ENCODE peak calls at places on chromosomes 16 and 17, in ten cellular contexts. Q, P, B, M, T, I, A, W, E and H are unnamed samples.

GRCh38 chr17:65027305-65027704 is 29.2 kb downstream of the GNA13 start:
- DNase-seq in Q (no peak), P (no peak), B (peak), M (peak), T (no peak), I (no peak), A (peak), W (no peak), E (no peak), H (no peak)

GRCh38 chr16:79792952-79793351 is 192.4 kb upstream of the MAF start:
- DNase-seq in Q (no peak), P (peak), B (no peak), M (no peak), T (no peak), I (no peak), A (no peak), W (no peak), E (no peak), H (no peak)

GRCh38 chr16:55120408-55120807 is 189.7 kb downstream of the IRX5 start:
- DNase-seq in Q (no peak), P (no peak), B (no peak), M (no peak), T (no peak), I (no peak), A (no peak), W (peak), E (no peak), H (no peak)

GRCh38 chr17:56810846-56811775 is 22.6 kb downstream of the C17orf67 start:
- DNase-seq in Q (no peak), P (no peak), B (no peak), M (no peak), T (no peak), I (no peak), A (no peak), W (no peak), E (no peak), H (no peak)

GRCh38 chr17:41666336-41666680 is 22.4 kb upstream of the EIF1 start:
- DNase-seq in Q (peak), P (no peak), B (peak), M (peak), T (no peak), I (peak), A (no peak), W (no peak), E (no peak), H (peak)

GRCh38 chr16:24493859-24494258 is 45.5 kb upstream of the RBBP6 start:
- DNase-seq in Q (no peak), P (no peak), B (no peak), M (no peak), T (no peak), I (no peak), A (no peak), W (no peak), E (no peak), H (peak)

GRCh38 chr16:12096162-12096781 is 119.7 kb downstream of the SNX29 start:
- DNase-seq in Q (no peak), P (no peak), B (peak), M (no peak), T (no peak), I (no peak), A (no peak), W (no peak), E (no peak), H (peak)

GRCh38 chr17:50326831-50327364 is 19.0 kb upstream of the XYLT2 start:
- DNase-seq in Q (no peak), P (no peak), B (no peak), M (no peak), T (no peak), I (no peak), A (no peak), W (no peak), E (no peak), H (no peak)

GRCh38 chr17:64297467-64298088 is 34.5 kb upstream of the TEX2 start:
- DNase-seq in Q (no peak), P (no peak), B (no peak), M (no peak), T (no peak), I (no peak), A (no peak), W (no peak), E (no peak), H (no peak)

GRCh38 chr17:48429638-48430586 is at the start of gene SKAP1:
- DNase-seq in Q (peak), P (no peak), B (no peak), M (peak), T (no peak), I (peak), A (no peak), W (no peak), E (peak), H (peak)

GRCh38 chr17:78256705-78257559 is 25.5 kb downstream of the TMEM235 start:
- DNase-seq in Q (no peak), P (no peak), B (no peak), M (no peak), T (no peak), I (no peak), A (no peak), W (no peak), E (no peak), H (peak)

GRCh38 chr16:24980077-24980793 is 34.9 kb downstream of the ARHGAP17 start:
- DNase-seq in Q (no peak), P (no peak), B (peak), M (peak), T (no peak), I (no peak), A (no peak), W (no peak), E (no peak), H (no peak)

GRCh38 chr17:58371300-58371950 is 19.4 kb upstream of the SUPT4H1 start:
- DNase-seq in Q (no peak), P (no peak), B (no peak), M (no peak), T (no peak), I (no peak), A (no peak), W (no peak), E (no peak), H (no peak)

GRCh38 chr17:38332735-38333134 is 11.0 kb downstream of the GPR179 start:
- DNase-seq in Q (no peak), P (no peak), B (no peak), M (no peak), T (no peak), I (no peak), A (no peak), W (no peak), E (no peak), H (no peak)

GRCh38 chr17:40510328-40510648 is 8.9 kb upstream of the TNS4 start:
- DNase-seq in Q (no peak), P (no peak), B (peak), M (peak), T (no peak), I (no peak), A (no peak), W (peak), E (no peak), H (peak)

GRCh38 chr16:88924834-88925539 is 52.0 kb downstream of the CBFA2T3 start:
- DNase-seq in Q (no peak), P (no peak), B (peak), M (peak), T (no peak), I (peak), A (no peak), W (no peak), E (no peak), H (no peak)

GRCh38 chr17:82116246-82116645 is 18.2 kb upstream of the FASN start:
- DNase-seq in Q (no peak), P (no peak), B (no peak), M (no peak), T (no peak), I (no peak), A (no peak), W (no peak), E (no peak), H (no peak)

GRCh38 chr17:75827291-75828050 is 16.7 kb downstream of the UNC13D start:
- DNase-seq in Q (peak), P (peak), B (peak), M (peak), T (peak), I (peak), A (peak), W (peak), E (peak), H (no peak)

GRCh38 chr16:23181506-23181905 is 1.0 kb upstream of the SCNN1G start:
- DNase-seq in Q (no peak), P (no peak), B (no peak), M (no peak), T (no peak), I (no peak), A (no peak), W (no peak), E (no peak), H (no peak)

GRCh38 chr17:343211-343610 is 9.4 kb downstream of the RPH3AL start:
- DNase-seq in Q (no peak), P (no peak), B (no peak), M (no peak), T (no peak), I (no peak), A (no peak), W (no peak), E (no peak), H (peak)

GRCh38 chr16:724188-725040 is 1.8 kb downstream of the CCDC78 start:
- DNase-seq in Q (no peak), P (no peak), B (no peak), M (peak), T (no peak), I (no peak), A (no peak), W (no peak), E (no peak), H (no peak)

GRCh38 chr17:18259621-18260331 is 686 bp upstream of the MIEF2 start:
- DNase-seq in Q (no peak), P (no peak), B (peak), M (no peak), T (no peak), I (no peak), A (no peak), W (no peak), E (no peak), H (no peak)

DNA sequence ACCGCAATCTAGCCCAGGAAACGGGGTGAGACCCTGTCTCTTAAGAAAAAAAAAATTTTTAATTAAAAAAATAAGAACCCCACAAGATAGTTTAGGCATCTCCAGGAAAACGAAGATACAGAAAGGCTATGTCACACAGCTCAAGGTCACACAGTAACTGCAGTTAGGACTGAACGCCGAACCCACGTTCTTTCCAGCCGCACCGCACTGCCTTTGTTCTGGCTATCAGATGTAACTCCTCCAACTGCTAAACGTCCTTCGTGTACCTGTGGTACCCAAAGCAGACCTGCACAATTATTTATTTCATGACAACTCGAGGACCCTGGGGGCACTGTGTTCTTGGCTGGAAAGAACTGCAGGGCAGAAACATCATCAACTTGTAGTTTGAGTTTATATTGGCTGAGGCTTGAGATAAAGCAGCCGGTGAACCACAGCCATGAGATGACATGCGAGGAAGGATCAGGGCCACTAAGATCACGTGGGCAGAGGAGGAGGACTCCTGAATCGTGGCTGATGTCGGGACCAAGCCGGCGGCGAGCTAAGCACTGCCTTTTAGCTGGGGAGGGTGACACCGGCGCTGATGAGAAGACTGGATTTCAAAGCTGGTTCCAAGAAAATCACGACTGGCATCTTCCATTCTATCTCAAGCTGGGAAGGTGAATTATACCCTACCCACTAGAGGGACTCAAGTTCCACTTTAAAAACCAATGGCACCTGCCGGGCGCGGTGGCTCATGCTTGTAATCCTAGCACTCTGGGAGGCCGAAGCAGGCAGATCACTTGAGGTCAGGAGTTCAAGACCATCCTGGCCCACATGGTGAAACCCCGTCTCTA is 20.7 kb upstream of the MNT start:
- DNase-seq in Q (no peak), P (peak), B (no peak), M (no peak), T (no peak), I (no peak), A (no peak), W (no peak), E (no peak), H (no peak)
- TF ChIP-seq CTCF in Q (no peak), P (no peak), B (peak), M (no peak), T (peak), I (no peak), A (peak), W (no peak), E (no peak), H (no peak)

DNA sequence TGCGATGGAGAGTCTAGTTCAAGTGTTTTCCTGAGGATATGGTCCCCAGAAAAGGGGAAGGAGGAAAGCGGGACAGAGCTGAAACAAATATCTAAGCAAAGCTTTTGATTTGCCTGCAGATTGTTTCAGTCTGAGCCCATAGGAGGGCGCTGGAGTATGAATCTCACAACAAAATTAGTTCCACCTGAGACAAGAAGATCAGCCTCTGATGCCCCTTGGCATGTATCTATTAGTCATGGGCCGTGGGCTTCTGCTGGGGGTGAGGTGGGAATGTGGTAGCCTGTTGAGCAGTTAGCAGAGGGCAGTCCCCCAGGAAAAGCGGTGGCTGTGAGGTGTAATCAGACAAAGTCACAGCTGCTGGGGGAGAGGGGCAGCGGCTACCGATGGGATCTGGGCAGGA is 446.9 kb downstream of the CA10 start:
- DNase-seq in Q (no peak), P (no peak), B (no peak), M (no peak), T (no peak), I (no peak), A (no peak), W (no peak), E (no peak), H (no peak)
- TF ChIP-seq CTCF in Q (no peak), P (no peak), B (no peak), M (no peak), T (no peak), I (no peak), A (no peak), W (no peak), E (no peak), H (no peak)

DNA sequence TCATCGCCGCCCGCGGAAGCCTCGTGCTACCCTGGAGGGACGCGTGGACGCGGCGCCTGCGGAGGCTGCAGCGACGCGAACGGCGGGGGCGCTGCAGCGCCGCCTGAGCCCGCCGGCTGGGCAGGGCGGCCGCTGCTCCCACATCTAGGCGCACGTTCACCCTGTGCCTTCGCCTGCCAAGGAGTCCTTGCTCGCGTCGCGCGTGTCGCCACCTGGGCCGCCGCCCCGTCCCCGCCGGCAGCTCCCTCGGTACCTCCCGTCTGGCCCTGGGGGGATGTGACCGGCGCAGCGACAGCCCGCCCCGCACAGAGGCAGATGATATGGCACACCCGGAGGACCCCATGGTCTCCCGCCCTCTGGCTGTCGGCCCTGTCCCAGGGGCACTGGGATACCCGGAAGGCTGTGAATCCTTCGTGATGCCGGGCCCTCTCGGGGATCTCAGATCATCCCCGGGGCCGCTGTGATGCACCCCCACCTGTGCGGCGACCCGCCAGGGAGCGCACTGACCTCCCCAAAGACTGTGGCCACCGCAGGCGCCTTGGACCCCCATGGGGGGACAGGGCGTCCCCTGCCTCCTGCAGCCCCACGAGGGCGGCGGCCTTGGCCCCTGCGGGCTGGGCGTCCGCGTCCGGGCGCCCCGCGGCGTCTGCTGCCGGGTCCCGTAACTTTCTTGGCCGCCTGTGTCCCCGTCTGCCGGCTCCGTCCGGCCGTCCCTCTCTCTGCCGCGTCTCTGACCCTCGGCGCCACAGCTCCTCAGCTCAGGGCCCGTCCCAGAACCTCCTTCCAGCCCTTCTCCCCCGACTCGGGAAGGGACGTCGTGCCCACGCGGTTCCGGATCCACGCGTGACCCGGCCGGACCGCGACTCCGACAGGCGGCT is 689 bp upstream of the TBC1D24 start:
- DNase-seq in Q (peak), P (peak), B (peak), M (peak), T (no peak), I (peak), A (peak), W (no peak), E (peak), H (peak)
- TF ChIP-seq CTCF in Q (peak), P (peak), B (no peak), M (peak), T (peak), I (peak), A (peak), W (peak), E (no peak), H (peak)

DNA sequence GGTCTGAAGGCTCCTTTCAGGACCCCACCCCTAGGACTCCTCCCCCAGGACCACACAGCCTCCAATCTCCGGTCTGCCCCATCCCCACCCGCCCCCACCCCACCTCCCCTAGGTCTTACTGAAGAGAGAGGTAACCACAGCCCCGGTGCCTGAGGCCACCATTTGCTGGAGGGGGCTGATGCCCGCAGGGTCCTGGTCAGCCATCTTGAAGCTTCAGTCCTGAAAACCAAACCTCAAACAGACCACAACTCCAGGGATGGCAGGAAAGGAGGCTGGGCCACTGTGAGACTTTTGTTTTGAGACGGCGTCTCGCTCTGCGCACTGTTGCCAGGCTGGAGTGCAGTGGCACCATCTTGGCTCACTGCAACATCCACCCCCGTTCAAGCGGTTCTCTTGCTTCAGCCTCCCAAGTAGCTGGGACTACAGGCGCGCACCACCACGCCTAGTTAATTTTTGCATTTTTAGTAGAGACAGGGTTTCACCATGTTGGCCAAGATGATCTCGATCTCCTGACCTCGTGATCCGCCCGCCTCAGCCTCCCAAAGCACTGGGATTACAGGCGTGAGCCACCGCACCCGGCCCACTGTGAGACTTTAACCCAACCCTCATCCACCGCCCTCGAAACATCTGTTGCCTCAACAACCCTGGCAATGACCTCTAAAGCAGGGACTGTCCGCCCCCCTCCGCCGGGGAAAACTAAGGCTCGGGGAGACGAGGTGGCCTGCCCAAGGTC is 1.1 kb downstream of the SLC25A39 start:
- DNase-seq in Q (no peak), P (no peak), B (no peak), M (no peak), T (no peak), I (no peak), A (no peak), W (no peak), E (no peak), H (no peak)
- TF ChIP-seq CTCF in Q (no peak), P (no peak), B (no peak), M (no peak), T (no peak), I (no peak), A (no peak), W (no peak), E (no peak), H (no peak)

DNA sequence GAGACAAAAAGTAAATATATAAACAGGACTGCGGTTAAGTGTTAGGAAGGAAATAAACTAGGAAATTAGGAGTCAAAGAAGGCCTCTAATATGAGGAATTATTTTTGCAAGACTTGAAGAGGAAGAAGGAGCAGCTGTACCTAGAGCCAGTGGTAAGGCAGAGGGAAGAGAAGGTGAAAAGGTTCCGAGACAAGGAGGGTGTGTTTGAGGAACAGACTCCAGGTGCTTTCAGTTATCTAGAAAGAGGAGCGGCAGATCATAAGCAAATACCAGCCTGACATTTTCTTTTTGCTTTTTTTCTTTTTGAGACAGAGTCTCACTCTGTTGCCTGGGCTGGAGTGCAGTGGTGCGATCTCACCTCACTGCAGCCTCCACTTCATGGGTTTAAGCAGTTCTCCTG is 61.0 kb downstream of the CHD9 start:
- DNase-seq in Q (no peak), P (no peak), B (no peak), M (no peak), T (no peak), I (no peak), A (no peak), W (no peak), E (no peak), H (no peak)
- TF ChIP-seq CTCF in Q (no peak), P (no peak), B (no peak), M (no peak), T (no peak), I (no peak), A (no peak), W (no peak), E (no peak), H (no peak)

GRCh38 chr17:33647976-33648375 is 354.9 kb upstream of the ASIC2 start:
- DNase-seq in Q (peak), P (peak), B (peak), M (peak), T (no peak), I (no peak), A (peak), W (no peak), E (no peak), H (no peak)
- TF ChIP-seq CTCF in Q (peak), P (peak), B (peak), M (peak), T (peak), I (no peak), A (peak), W (peak), E (no peak), H (peak)

GRCh38 chr17:34668206-34668605 is 88.8 kb downstream of the TMEM132E start:
- DNase-seq in Q (no peak), P (no peak), B (no peak), M (no peak), T (no peak), I (no peak), A (no peak), W (no peak), E (no peak), H (no peak)

GRCh38 chr17:34669511-34669910 is 90.1 kb downstream of the TMEM132E start:
- DNase-seq in Q (no peak), P (no peak), B (no peak), M (no peak), T (no peak), I (no peak), A (no peak), W (no peak), E (no peak), H (no peak)

GRCh38 chr17:34671191-34671590 is 91.8 kb downstream of the TMEM132E start:
- DNase-seq in Q (no peak), P (no peak), B (no peak), M (no peak), T (no peak), I (no peak), A (no peak), W (no peak), E (no peak), H (no peak)

GRCh38 chr17:34672176-34672785 is 92.9 kb downstream of the TMEM132E start:
- DNase-seq in Q (no peak), P (no peak), B (no peak), M (no peak), T (peak), I (no peak), A (no peak), W (no peak), E (no peak), H (no peak)

GRCh38 chr17:34670618-34671017 is 91.2 kb downstream of the TMEM132E start:
- DNase-seq in Q (no peak), P (no peak), B (no peak), M (no peak), T (no peak), I (no peak), A (no peak), W (no peak), E (no peak), H (no peak)
- TF ChIP-seq CTCF in Q (no peak), P (no peak), B (no peak), M (no peak), T (no peak), I (no peak), A (no peak), W (no peak), E (no peak), H (no peak)